ENCODE peak calls at places on chromosomes 3 and 15, in ten cellular contexts. V is HepG2, L is IMR-90, K is GM12891, M is esophagus squamous epithelium, E is heart left ventricle, O is A549, P is endothelial cell of umbilical vein, C is adrenal gland, Y is sigmoid colon. Z is an unnamed sample.

GRCh38 chr15:61654918-61655317 is 405.3 kb downstream of the VPS13C start:
- DNase-seq in Y (no peak), V (no peak), P (no peak), O (no peak), K (no peak), M (no peak), E (no peak), L (no peak), C (peak), Z (no peak)

GRCh38 chr15:68885070-68885469 is 45.3 kb upstream of the SPESP1 start:
- DNase-seq in M (no peak), K (no peak), Y (no peak), E (no peak), L (peak), V (no peak), O (no peak), C (no peak), P (no peak), Z (no peak)

GRCh38 chr3:111717601-111718000 is 122.5 kb upstream of the ZBED2 start:
- DNase-seq in P (peak), M (no peak), C (peak), K (peak), E (peak), V (peak), Y (peak), O (peak), L (peak), Z (peak)

GRCh38 chr3:156218353-156218744 is 98.0 kb downstream of the KCNAB1 start:
- DNase-seq in P (peak), C (no peak), O (no peak), Y (no peak), V (peak), L (peak), E (no peak), K (no peak), M (no peak), Z (no peak)

GRCh38 chr3:71421820-71422566 is 161.5 kb downstream of the FOXP1 start:
- DNase-seq in E (no peak), Y (no peak), V (no peak), K (peak), P (no peak), L (no peak), C (no peak), O (no peak), M (no peak), Z (no peak)

GRCh38 chr3:125163739-125164601 is 48.6 kb downstream of the SLC12A8 start:
- DNase-seq in E (peak), M (no peak), V (peak), L (no peak), K (no peak), Y (no peak), C (no peak), O (no peak), P (peak), Z (no peak)

GRCh38 chr15:60006203-60006782 is 2.2 kb downstream of the FOXB1 start:
- DNase-seq in Y (no peak), L (peak), P (peak), O (no peak), M (no peak), C (no peak), E (no peak), K (no peak), V (no peak), Z (peak)

GRCh38 chr3:143121240-143122088 is 1.9 kb downstream of the CHST2 start:
- DNase-seq in K (peak), C (peak), E (peak), M (no peak), L (peak), V (no peak), P (peak), Y (no peak), O (peak), Z (no peak)

GRCh38 chr3:38725726-38726410 is 76.4 kb upstream of the SCN5A start:
- DNase-seq in P (peak), Y (no peak), M (no peak), E (peak), K (no peak), C (no peak), O (no peak), V (no peak), L (peak), Z (no peak)

GRCh38 chr3:39126532-39127071 is 19.1 kb downstream of the TTC21A start:
- DNase-seq in E (no peak), Y (peak), L (peak), O (no peak), M (no peak), K (no peak), V (peak), P (peak), C (peak), Z (no peak)

GRCh38 chr15:67397139-67397538 is 123.8 kb upstream of the C15orf61 start:
- DNase-seq in V (no peak), P (no peak), E (no peak), K (no peak), O (no peak), Y (no peak), L (peak), C (no peak), M (no peak), Z (no peak)

GRCh38 chr3:12138044-12138443 is 20.7 kb downstream of the TIMP4 start:
- DNase-seq in V (no peak), C (no peak), E (no peak), Y (no peak), L (peak), K (no peak), O (peak), M (no peak), P (peak), Z (no peak)

GRCh38 chr3:41126475-41126874 is 72.8 kb upstream of the CTNNB1 start:
- DNase-seq in L (no peak), V (no peak), E (no peak), K (no peak), P (no peak), M (no peak), C (no peak), O (no peak), Y (no peak), Z (no peak)

GRCh38 chr3:41129731-41130130 is 69.6 kb upstream of the CTNNB1 start:
- DNase-seq in E (no peak), V (no peak), Y (no peak), M (no peak), C (no peak), O (no peak), P (no peak), L (no peak), K (no peak), Z (no peak)

GRCh38 chr3:41127414-41127813 is 71.9 kb upstream of the CTNNB1 start:
- DNase-seq in P (no peak), K (no peak), C (no peak), E (no peak), V (no peak), Y (no peak), L (no peak), O (no peak), M (no peak), Z (no peak)

GRCh38 chr3:41126961-41127360 is 72.3 kb upstream of the CTNNB1 start:
- DNase-seq in E (no peak), C (no peak), M (no peak), Y (no peak), K (no peak), L (no peak), O (no peak), V (no peak), P (no peak), Z (no peak)

DNA sequence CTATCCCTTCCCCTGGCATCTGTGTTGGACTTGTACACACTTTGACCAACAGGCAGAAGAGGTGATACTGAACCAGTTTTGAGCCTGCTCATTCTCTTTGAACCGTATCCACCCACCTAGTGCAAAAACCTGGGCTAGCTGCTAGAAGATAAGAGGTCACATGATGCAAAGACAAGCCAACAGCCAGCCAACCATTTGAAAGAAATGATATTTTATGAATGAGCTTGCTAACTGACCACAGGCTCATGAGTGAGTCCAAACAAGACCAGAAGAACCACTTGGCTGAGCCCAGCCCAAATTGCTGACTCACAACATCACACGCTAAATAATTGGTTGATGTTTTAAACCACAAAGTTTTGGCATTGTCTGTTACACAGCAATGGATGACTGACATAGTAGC is 74.0 kb upstream of the CTNNB1 start:
- DNase-seq in P (no peak), M (no peak), Y (no peak), O (no peak), V (no peak), L (no peak), C (no peak), E (no peak), K (no peak), Z (no peak)
- TF ChIP-seq POLR2A in P (no peak), M (no peak), Y (no peak), O (no peak), V (no peak), L (no peak), C (no peak), E (no peak), K (no peak), Z (no peak)

GRCh38 chr15:90934949-90935751 is at the start of gene UNC45A:
- DNase-seq in L (peak), E (peak), P (peak), Y (peak), K (peak), M (peak), V (peak), O (peak), C (peak), Z (peak)
- TF ChIP-seq POLR2A in L (peak), E (peak), P (peak), Y (no peak), K (no peak), M (peak), V (peak), O (peak), C (no peak), Z (peak)

GRCh38 chr15:39920510-39921273 is 626 bp upstream of the GPR176 start:
- DNase-seq in L (peak), E (peak), C (peak), O (peak), V (peak), P (peak), K (peak), Y (peak), M (peak), Z (peak)
- TF ChIP-seq POLR2A in L (peak), E (peak), C (peak), O (peak), V (no peak), P (peak), K (peak), Y (no peak), M (peak), Z (peak)

GRCh38 chr15:27095809-27096580 is 125.0 kb downstream of the GABRG3 start:
- DNase-seq in V (no peak), M (no peak), P (no peak), K (no peak), C (no peak), L (no peak), E (no peak), O (no peak), Y (no peak), Z (no peak)
- TF ChIP-seq POLR2A in V (no peak), M (no peak), P (no peak), K (no peak), C (no peak), L (no peak), E (no peak), O (no peak), Y (no peak), Z (no peak)

DNA sequence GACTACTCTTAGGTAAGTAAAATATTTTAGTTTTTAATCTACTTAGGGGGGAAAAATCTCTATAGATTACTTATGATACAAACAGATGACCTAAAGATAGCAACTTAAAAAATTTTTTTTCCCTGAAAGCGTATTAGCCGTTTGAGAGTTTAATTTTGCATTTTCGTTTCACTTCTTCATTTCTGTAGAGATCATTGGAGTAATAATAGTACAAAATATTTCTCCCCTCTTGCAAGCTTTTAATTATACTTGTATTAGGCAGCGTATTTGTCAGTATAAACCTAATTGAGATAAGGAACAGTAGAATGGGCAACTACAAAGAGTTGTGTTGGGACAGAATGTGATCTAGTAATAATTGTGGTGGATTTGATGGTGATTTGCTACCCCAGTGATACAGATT is 10.3 kb downstream of the SKIL start:
- DNase-seq in P (no peak), K (no peak), Y (no peak), L (no peak), E (no peak), M (no peak), C (no peak), V (no peak), O (no peak), Z (no peak)
- TF ChIP-seq POLR2A in P (no peak), K (no peak), Y (no peak), L (no peak), E (no peak), M (no peak), C (no peak), V (no peak), O (no peak), Z (no peak)

GRCh38 chr15:24954783-24955548 is at the start of the genes SNRPN and SNURF:
- DNase-seq in E (peak), C (peak), M (peak), L (peak), P (peak), K (peak), O (peak), Y (peak), V (peak), Z (peak)

GRCh38 chr15:24956131-24956838 is 1.5 kb downstream of the SNRPN start:
- DNase-seq in M (no peak), L (peak), C (peak), O (peak), Y (peak), K (peak), P (peak), E (peak), V (peak), Z (peak)

GRCh38 chr15:24957691-24958090 is 2.9 kb downstream of the SNRPN start:
- DNase-seq in C (no peak), M (no peak), V (no peak), K (no peak), O (no peak), P (no peak), Y (no peak), L (no peak), E (no peak), Z (no peak)

DNA sequence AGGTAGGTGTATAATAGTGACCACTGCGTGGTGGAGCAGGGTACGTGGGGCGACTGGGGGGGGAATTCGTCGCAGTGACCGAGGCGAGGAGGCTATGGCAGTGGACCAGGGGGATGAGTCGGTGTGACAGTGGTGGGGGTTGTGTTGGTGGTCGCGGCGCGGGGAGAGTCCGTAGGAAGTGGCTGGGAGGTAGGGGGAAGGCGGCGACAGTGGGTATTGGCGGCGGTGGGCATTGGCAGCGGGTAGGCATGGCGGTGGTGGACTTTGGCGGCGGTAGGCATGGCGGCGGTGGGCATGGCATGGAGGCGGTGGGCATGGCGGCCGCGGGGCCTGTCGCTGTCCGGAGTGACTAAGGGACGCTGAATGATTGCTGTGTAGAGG is 752 bp downstream of the SNRPN start:
- DNase-seq in V (no peak), Y (peak), L (no peak), K (no peak), M (no peak), C (peak), O (peak), P (no peak), E (peak), Z (no peak)
- TF ChIP-seq POLR2A in V (no peak), Y (no peak), L (no peak), K (no peak), M (no peak), C (no peak), O (peak), P (no peak), E (no peak), Z (no peak)

GRCh38 chr3:115147329-115148141 is 447 bp upstream of the ZBTB20 start:
- DNase-seq in P (peak), Y (peak), K (peak), E (peak), L (peak), O (peak), M (peak), V (peak), C (peak), Z (peak)

GRCh38 chr3:115148142-115148790 is 1.2 kb upstream of the ZBTB20 start:
- DNase-seq in Y (no peak), K (no peak), O (no peak), M (no peak), C (no peak), V (no peak), E (no peak), L (peak), P (no peak), Z (no peak)

GRCh38 chr3:115151921-115152320 is 4.8 kb upstream of the ZBTB20 start:
- DNase-seq in L (no peak), E (no peak), Y (no peak), O (no peak), P (no peak), V (no peak), C (no peak), K (no peak), M (no peak), Z (no peak)

GRCh38 chr3:115146032-115146417 is 1.1 kb downstream of the ZBTB20 start:
- DNase-seq in M (no peak), C (peak), L (peak), K (no peak), Y (peak), V (peak), E (peak), P (peak), O (peak), Z (peak)

GRCh38 chr3:115146418-115147328 is at the start of gene ZBTB20:
- DNase-seq in P (peak), L (peak), C (peak), E (peak), V (peak), Y (peak), K (peak), O (peak), M (no peak), Z (peak)
- TF ChIP-seq POLR2A in P (peak), L (peak), C (peak), E (peak), V (peak), Y (peak), K (peak), O (peak), M (peak), Z (peak)

Z was measured in H54.